ENCODE peak calls at places on chromosomes 13 and 19, in eight cellular contexts. One of them, this sample, is unnamed.

GRCh38 chr19:11364296-11364904 is 9.2 kb downstream of the PLPPR2 start:
- DNase-seq in kidney epithelial cell: no peak
- DNase-seq in cardiac muscle cell: no peak
- DNase-seq in neuronal stem cell: no peak
- DNase-seq in SJSA1: no peak
- DNase-seq in HFF-Myc: no peak
- DNase-seq in ascending aorta: no peak
- DNase-seq in adrenal gland: no peak
- DNase-seq in this sample: no peak

GRCh38 chr19:5143471-5144411 is 174.8 kb downstream of the KDM4B start:
- DNase-seq in kidney epithelial cell: no peak
- DNase-seq in cardiac muscle cell: no peak
- DNase-seq in neuronal stem cell: no peak
- DNase-seq in SJSA1: no peak
- DNase-seq in HFF-Myc: no peak
- DNase-seq in ascending aorta: no peak
- DNase-seq in adrenal gland: no peak
- DNase-seq in this sample: no peak

GRCh38 chr19:17405250-17406038 is at the start of gene BST2:
- DNase-seq in kidney epithelial cell: peak; percentile 56
- DNase-seq in cardiac muscle cell: peak; percentile 71
- DNase-seq in neuronal stem cell: no peak
- DNase-seq in SJSA1: no peak
- DNase-seq in HFF-Myc: no peak
- DNase-seq in ascending aorta: peak; percentile 76
- DNase-seq in adrenal gland: peak; percentile 93
- DNase-seq in this sample: no peak

GRCh38 chr19:14030997-14031718 is 404 bp upstream of the IL27RA start:
- DNase-seq in kidney epithelial cell: no peak
- DNase-seq in cardiac muscle cell: no peak
- DNase-seq in neuronal stem cell: no peak
- DNase-seq in SJSA1: no peak
- DNase-seq in HFF-Myc: no peak
- DNase-seq in ascending aorta: no peak
- DNase-seq in adrenal gland: no peak
- DNase-seq in this sample: no peak

GRCh38 chr13:29964181-29964845 is 113.9 kb upstream of the UBL3 start:
- DNase-seq in kidney epithelial cell: no peak
- DNase-seq in cardiac muscle cell: no peak
- DNase-seq in neuronal stem cell: no peak
- DNase-seq in SJSA1: no peak
- DNase-seq in HFF-Myc: no peak
- DNase-seq in ascending aorta: no peak
- DNase-seq in adrenal gland: no peak
- DNase-seq in this sample: no peak

GRCh38 chr19:17948967-17949930 is 16.4 kb downstream of the CCDC124 start:
- DNase-seq in kidney epithelial cell: no peak
- DNase-seq in cardiac muscle cell: no peak
- DNase-seq in neuronal stem cell: no peak
- DNase-seq in SJSA1: no peak
- DNase-seq in HFF-Myc: no peak
- DNase-seq in ascending aorta: no peak
- DNase-seq in adrenal gland: no peak
- DNase-seq in this sample: no peak

GRCh38 chr13:73273737-73274136 is 214.9 kb downstream of the KLF5 start:
- DNase-seq in kidney epithelial cell: peak; percentile 92
- DNase-seq in cardiac muscle cell: peak; percentile 3
- DNase-seq in neuronal stem cell: no peak
- DNase-seq in SJSA1: peak; percentile 40
- DNase-seq in HFF-Myc: peak; percentile 51
- DNase-seq in ascending aorta: no peak
- DNase-seq in adrenal gland: no peak
- DNase-seq in this sample: peak; percentile 63

GRCh38 chr19:32458500-32459123 is 53.0 kb downstream of the DPY19L3 start:
- DNase-seq in kidney epithelial cell: no peak
- DNase-seq in cardiac muscle cell: no peak
- DNase-seq in neuronal stem cell: no peak
- DNase-seq in SJSA1: no peak
- DNase-seq in HFF-Myc: no peak
- DNase-seq in ascending aorta: no peak
- DNase-seq in adrenal gland: no peak
- DNase-seq in this sample: no peak

GRCh38 chr19:38713865-38714264 is 30.4 kb downstream of the CAPN12 start:
- DNase-seq in kidney epithelial cell: no peak
- DNase-seq in cardiac muscle cell: no peak
- DNase-seq in neuronal stem cell: no peak
- DNase-seq in SJSA1: no peak
- DNase-seq in HFF-Myc: no peak
- DNase-seq in ascending aorta: no peak
- DNase-seq in adrenal gland: no peak
- DNase-seq in this sample: no peak

GRCh38 chr19:53333071-53333465 is 481 bp upstream of the ZNF845 start:
- DNase-seq in kidney epithelial cell: no peak
- DNase-seq in cardiac muscle cell: peak; percentile 67
- DNase-seq in neuronal stem cell: no peak
- DNase-seq in SJSA1: no peak
- DNase-seq in HFF-Myc: no peak
- DNase-seq in ascending aorta: peak; percentile 81
- DNase-seq in adrenal gland: peak; percentile 62
- DNase-seq in this sample: peak; percentile 5

GRCh38 chr19:56477429-56478338 is 539 bp upstream of the ZNF667 start:
- DNase-seq in kidney epithelial cell: peak; percentile 69
- DNase-seq in cardiac muscle cell: peak; percentile 81
- DNase-seq in neuronal stem cell: peak; percentile 90
- DNase-seq in SJSA1: no peak
- DNase-seq in HFF-Myc: peak; percentile 54
- DNase-seq in ascending aorta: peak; percentile 91
- DNase-seq in adrenal gland: peak; percentile 96
- DNase-seq in this sample: peak; percentile 72

GRCh38 chr13:27270594-27271520 is at the start of gene RASL11A:
- DNase-seq in kidney epithelial cell: no peak
- DNase-seq in cardiac muscle cell: peak; percentile 91
- DNase-seq in neuronal stem cell: peak; percentile 83
- DNase-seq in SJSA1: peak; percentile 75
- DNase-seq in HFF-Myc: no peak
- DNase-seq in ascending aorta: peak; percentile 95
- DNase-seq in adrenal gland: peak; percentile 89
- DNase-seq in this sample: peak; percentile 69

GRCh38 chr13:112959206-112959605 is 9.8 kb upstream of the MCF2L start:
- DNase-seq in kidney epithelial cell: no peak
- DNase-seq in cardiac muscle cell: no peak
- DNase-seq in neuronal stem cell: no peak
- DNase-seq in SJSA1: no peak
- DNase-seq in HFF-Myc: no peak
- DNase-seq in ascending aorta: no peak
- DNase-seq in adrenal gland: peak; percentile 52
- DNase-seq in this sample: no peak

GRCh38 chr19:17266589-17266974 is 661 bp upstream of the BABAM1 start:
- DNase-seq in kidney epithelial cell: no peak
- DNase-seq in cardiac muscle cell: no peak
- DNase-seq in neuronal stem cell: no peak
- DNase-seq in SJSA1: no peak
- DNase-seq in HFF-Myc: no peak
- DNase-seq in ascending aorta: no peak
- DNase-seq in adrenal gland: peak; percentile 13
- DNase-seq in this sample: no peak

GRCh38 chr19:13215572-13216380 is 65.6 kb downstream of the IER2 start:
- DNase-seq in kidney epithelial cell: no peak
- DNase-seq in cardiac muscle cell: no peak
- DNase-seq in neuronal stem cell: no peak
- DNase-seq in SJSA1: no peak
- DNase-seq in HFF-Myc: no peak
- DNase-seq in ascending aorta: no peak
- DNase-seq in adrenal gland: peak; percentile 10
- DNase-seq in this sample: no peak

GRCh38 chr19:34502582-34503545 is 21.3 kb downstream of the WTIP start:
- DNase-seq in kidney epithelial cell: no peak
- DNase-seq in cardiac muscle cell: no peak
- DNase-seq in neuronal stem cell: no peak
- DNase-seq in SJSA1: no peak
- DNase-seq in HFF-Myc: no peak
- DNase-seq in ascending aorta: peak; percentile 65
- DNase-seq in adrenal gland: no peak
- DNase-seq in this sample: no peak

GRCh38 chr13:67299072-67299635 is 69.0 kb upstream of the PCDH9 start:
- DNase-seq in kidney epithelial cell: peak; percentile 89
- DNase-seq in cardiac muscle cell: no peak
- DNase-seq in neuronal stem cell: no peak
- DNase-seq in SJSA1: peak; percentile 0
- DNase-seq in HFF-Myc: no peak
- DNase-seq in ascending aorta: no peak
- DNase-seq in adrenal gland: no peak
- DNase-seq in this sample: peak; percentile 57

GRCh38 chr19:18989316-18989715 is 44.0 kb downstream of the SUGP2 start:
- DNase-seq in kidney epithelial cell: no peak
- DNase-seq in cardiac muscle cell: no peak
- DNase-seq in neuronal stem cell: no peak
- DNase-seq in SJSA1: no peak
- DNase-seq in HFF-Myc: peak; percentile 16
- DNase-seq in ascending aorta: no peak
- DNase-seq in adrenal gland: no peak
- DNase-seq in this sample: no peak

GRCh38 chr19:13953021-13953531 is 767 bp downstream of the DCAF15 start:
- DNase-seq in kidney epithelial cell: no peak
- DNase-seq in cardiac muscle cell: no peak
- DNase-seq in neuronal stem cell: no peak
- DNase-seq in SJSA1: peak; percentile 44
- DNase-seq in HFF-Myc: no peak
- DNase-seq in ascending aorta: no peak
- DNase-seq in adrenal gland: peak; percentile 24
- DNase-seq in this sample: no peak

GRCh38 chr19:13001166-13001501 is 5.9 kb downstream of the NFIX start:
- DNase-seq in kidney epithelial cell: no peak
- DNase-seq in cardiac muscle cell: no peak
- DNase-seq in neuronal stem cell: no peak
- DNase-seq in SJSA1: no peak
- DNase-seq in HFF-Myc: no peak
- DNase-seq in ascending aorta: no peak
- DNase-seq in adrenal gland: no peak
- DNase-seq in this sample: no peak

GRCh38 chr19:19334063-19334988 is 13.7 kb downstream of the MAU2 start:
- DNase-seq in kidney epithelial cell: no peak
- DNase-seq in cardiac muscle cell: no peak
- DNase-seq in neuronal stem cell: no peak
- DNase-seq in SJSA1: no peak
- DNase-seq in HFF-Myc: no peak
- DNase-seq in ascending aorta: no peak
- DNase-seq in adrenal gland: no peak
- DNase-seq in this sample: no peak

GRCh38 chr13:34216251-34216650 is 398.3 kb downstream of the RFC3 start:
- DNase-seq in kidney epithelial cell: no peak
- DNase-seq in cardiac muscle cell: no peak
- DNase-seq in neuronal stem cell: no peak
- DNase-seq in SJSA1: no peak
- DNase-seq in HFF-Myc: no peak
- DNase-seq in ascending aorta: no peak
- DNase-seq in adrenal gland: no peak
- DNase-seq in this sample: no peak

DNA sequence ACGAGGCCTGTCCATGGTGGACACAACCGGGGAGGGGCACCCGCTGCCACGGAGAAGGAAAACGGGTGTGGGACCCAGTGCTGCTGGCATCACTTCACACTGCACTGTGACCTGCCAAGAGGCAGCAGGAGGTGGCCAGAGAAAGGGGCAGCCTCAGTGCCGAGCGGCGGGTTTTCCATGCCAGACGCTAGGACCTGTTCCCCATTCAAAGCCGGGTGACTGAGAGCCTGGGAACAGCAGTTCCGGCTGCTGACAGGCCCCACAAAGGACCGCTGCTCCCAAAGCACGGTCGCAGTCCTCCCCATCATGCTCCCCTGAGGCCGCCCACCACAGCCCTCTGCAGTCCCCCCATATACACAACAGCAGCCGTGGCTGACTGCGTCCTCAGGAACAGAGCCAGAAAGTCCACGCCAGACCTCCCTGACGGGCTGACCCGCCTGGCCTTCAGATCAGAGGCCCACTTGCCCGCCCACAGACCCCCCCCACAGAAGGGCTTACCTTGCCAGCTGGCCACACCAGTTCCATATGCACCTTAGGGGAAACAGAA is 5.4 kb downstream of the AKAP8 start:
- DNase-seq in kidney epithelial cell: no peak
- DNase-seq in cardiac muscle cell: no peak
- DNase-seq in neuronal stem cell: no peak
- DNase-seq in SJSA1: no peak
- DNase-seq in HFF-Myc: no peak
- DNase-seq in ascending aorta: no peak
- DNase-seq in adrenal gland: peak; percentile 39
- DNase-seq in this sample: no peak
- H3K4me3 ChIP-seq in kidney epithelial cell: no peak overlapping the region
- H3K4me3 ChIP-seq in cardiac muscle cell: no peak overlapping the region
- H3K4me3 ChIP-seq in neuronal stem cell: no peak overlapping the region
- H3K4me3 ChIP-seq in SJSA1: no peak overlapping the region
- H3K4me3 ChIP-seq in HFF-Myc: no peak overlapping the region
- H3K4me3 ChIP-seq in ascending aorta: peak overlapping the region; percentile 43
- H3K4me3 ChIP-seq in adrenal gland: no peak overlapping the region
- H3K4me3 ChIP-seq in this sample: no peak overlapping the region

GRCh38 chr19:49440439-49441209 is 703 bp downstream of the SLC17A7 start:
- DNase-seq in kidney epithelial cell: no peak
- DNase-seq in cardiac muscle cell: no peak
- DNase-seq in neuronal stem cell: no peak
- DNase-seq in SJSA1: no peak
- DNase-seq in HFF-Myc: no peak
- DNase-seq in ascending aorta: no peak
- DNase-seq in adrenal gland: no peak
- DNase-seq in this sample: no peak
- H3K4me3 ChIP-seq in kidney epithelial cell: no peak overlapping the region
- H3K4me3 ChIP-seq in cardiac muscle cell: peak overlapping the region; percentile 44
- H3K4me3 ChIP-seq in neuronal stem cell: no peak overlapping the region
- H3K4me3 ChIP-seq in SJSA1: no peak overlapping the region
- H3K4me3 ChIP-seq in HFF-Myc: no peak overlapping the region
- H3K4me3 ChIP-seq in ascending aorta: peak overlapping the region; percentile 75
- H3K4me3 ChIP-seq in adrenal gland: no peak overlapping the region
- H3K4me3 ChIP-seq in this sample: no peak overlapping the region

DNA sequence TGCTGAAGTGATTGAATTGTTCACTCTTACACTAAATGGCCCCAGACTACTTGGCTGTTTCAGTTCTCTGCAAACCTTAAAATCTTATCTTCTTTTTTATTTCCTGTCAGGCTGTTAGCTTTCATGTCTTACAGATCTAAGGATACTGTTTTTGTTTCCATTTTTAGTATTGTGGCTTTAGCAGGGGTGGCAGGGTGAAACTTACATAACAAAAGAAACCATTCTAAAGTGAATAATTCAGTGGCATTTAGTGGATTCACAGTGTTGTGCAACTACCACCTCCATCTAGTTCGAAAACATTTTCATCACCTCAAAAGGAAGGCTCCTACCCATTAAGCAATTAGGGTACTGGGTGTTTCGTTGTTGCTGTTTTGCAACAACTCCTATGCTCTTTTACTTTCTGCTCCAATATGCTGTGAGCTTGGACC is 19.8 kb downstream of the TMEM272 start:
- DNase-seq in kidney epithelial cell: no peak
- DNase-seq in cardiac muscle cell: no peak
- DNase-seq in neuronal stem cell: no peak
- DNase-seq in SJSA1: no peak
- DNase-seq in HFF-Myc: no peak
- DNase-seq in ascending aorta: no peak
- DNase-seq in adrenal gland: no peak
- DNase-seq in this sample: no peak
- H3K4me3 ChIP-seq in kidney epithelial cell: no peak overlapping the region
- H3K4me3 ChIP-seq in cardiac muscle cell: no peak overlapping the region
- H3K4me3 ChIP-seq in neuronal stem cell: no peak overlapping the region
- H3K4me3 ChIP-seq in SJSA1: no peak overlapping the region
- H3K4me3 ChIP-seq in HFF-Myc: no peak overlapping the region
- H3K4me3 ChIP-seq in ascending aorta: no peak overlapping the region
- H3K4me3 ChIP-seq in adrenal gland: no peak overlapping the region
- H3K4me3 ChIP-seq in this sample: no peak overlapping the region

GRCh38 chr19:8210660-8211101 is 1.5 kb downstream of the CERS4 start:
- DNase-seq in kidney epithelial cell: no peak
- DNase-seq in cardiac muscle cell: no peak
- DNase-seq in neuronal stem cell: no peak
- DNase-seq in SJSA1: no peak
- DNase-seq in HFF-Myc: no peak
- DNase-seq in ascending aorta: no peak
- DNase-seq in adrenal gland: no peak
- DNase-seq in this sample: no peak
- H3K4me3 ChIP-seq in kidney epithelial cell: no peak overlapping the region
- H3K4me3 ChIP-seq in cardiac muscle cell: peak overlapping the region; percentile 67
- H3K4me3 ChIP-seq in neuronal stem cell: peak overlapping the region; percentile 83
- H3K4me3 ChIP-seq in SJSA1: no peak overlapping the region
- H3K4me3 ChIP-seq in HFF-Myc: no peak overlapping the region
- H3K4me3 ChIP-seq in ascending aorta: peak overlapping the region; percentile 92
- H3K4me3 ChIP-seq in adrenal gland: no peak overlapping the region
- H3K4me3 ChIP-seq in this sample: no peak overlapping the region